ENCODE peak calls at places on chromosomes 4 and X, in seven cellular contexts. Z is esophagus squamous epithelium; R is mammary epithelial cell; T is endodermal cell; C is cardiac muscle cell; M is CD8-positive, alpha-beta T cell; V is IMR-90. Y is an unnamed sample. For H3K4me1 and H3K36me3, the result is how much of the 10 kb centered on the place peaks cover.

GRCh38 chrX:69396916-69397315 is 107.2 kb upstream of the NALF2 start:
- DNase-seq in T (peak), R (no peak), Z (no peak), C (no peak), V (no peak), M (no peak), Y (no peak)

GRCh38 chrX:111352424-111352823 is 59.6 kb downstream of the DCX start:
- DNase-seq in M (no peak), C (peak), R (peak), T (no peak), Z (no peak), V (no peak), Y (no peak)

GRCh38 chrX:11541510-11541909 is 124.2 kb downstream of the ARHGAP6 start:
- DNase-seq in R (no peak), Z (no peak), V (no peak), M (no peak), T (no peak), C (peak), Y (no peak)

GRCh38 chr4:79947386-79947785 is 125.6 kb downstream of the ANTXR2 start:
- DNase-seq in C (no peak), M (no peak), Z (no peak), V (no peak), T (no peak), R (no peak), Y (no peak)

GRCh38 chr4:4323705-4324534 is 33.9 kb downstream of the ZBTB49 start:
- DNase-seq in C (peak), Z (no peak), T (peak), M (no peak), V (peak), R (no peak), Y (no peak)

GRCh38 chr4:149987777-149988410 is 90.4 kb upstream of the DCLK2 start:
- DNase-seq in T (no peak), M (no peak), R (no peak), V (no peak), C (no peak), Z (no peak), Y (no peak)

GRCh38 chr4:5705672-5706310 is 2.6 kb downstream of the EVC2 start:
- DNase-seq in C (peak), V (no peak), Z (no peak), T (no peak), M (no peak), R (no peak), Y (no peak)

GRCh38 chrX:80216086-80216485 is 201.5 kb downstream of the TBX22 start:
- DNase-seq in C (peak), R (peak), T (no peak), Z (no peak), V (no peak), M (no peak), Y (no peak)

GRCh38 chr4:5460106-5460801 is 248.1 kb downstream of the EVC2 start:
- DNase-seq in C (peak), M (no peak), Z (no peak), R (no peak), T (peak), V (peak), Y (no peak)

GRCh38 chrX:130079824-130080406 is 30.4 kb downstream of the ELF4 start:
- DNase-seq in V (peak), R (peak), Z (no peak), T (peak), C (peak), M (peak), Y (peak)

GRCh38 chrX:154051210-154051810 is 31.6 kb upstream of the IRAK1 start:
- DNase-seq in M (peak), R (peak), Z (peak), V (peak), T (peak), C (peak), Y (peak)

GRCh38 chr4:69054578-69055200 is 41.6 kb upstream of the UGT2B7 start:
- DNase-seq in V (peak), R (peak), M (no peak), C (peak), Z (no peak), T (no peak), Y (no peak)

GRCh38 chrX:45011131-45011530 is 138.1 kb downstream of the KDM6A start:
- DNase-seq in M (no peak), V (peak), R (peak), T (no peak), Z (no peak), C (peak), Y (no peak)

DNA sequence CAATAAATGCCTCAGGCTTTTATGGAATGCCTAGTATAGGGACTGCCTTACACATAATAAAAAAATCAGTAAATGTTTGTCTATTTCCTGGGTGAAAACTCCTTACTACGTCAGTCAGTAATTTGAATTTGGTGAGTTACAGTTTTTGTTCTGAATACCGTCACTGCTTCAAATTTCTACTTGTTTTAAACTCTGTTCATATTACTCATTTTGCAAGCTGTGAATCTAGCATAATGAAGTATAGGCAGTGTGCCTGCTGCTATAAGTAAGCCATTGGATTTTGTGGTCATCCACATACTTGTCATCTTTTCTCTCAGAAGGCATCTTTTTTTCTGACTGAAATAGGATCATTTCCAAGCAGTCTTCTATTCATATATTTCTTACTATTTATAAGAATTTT is 43.1 kb downstream of the SYNPO2 start:
- DNase-seq in Z (no peak), M (no peak), R (no peak), C (no peak), T (no peak), V (peak), Y (no peak)
- H3K4me1 ChIP-seq in Z (under half), M (under half), R (under half), C (under half), T (under half), V (under half), Y (under half)

GRCh38 chrX:102517331-102517730 is 792 bp upstream of the TMSB15A start:
- DNase-seq in M (no peak), C (peak), V (peak), T (no peak), Z (no peak), R (peak), Y (no peak)
- TF ChIP-seq CTCF in M (no peak), C (peak), V (peak), T (peak), Z (no peak), R (no peak), Y (no peak)

GRCh38 chr4:18666322-18666721 is 644.8 kb upstream of the LCORL start:
- DNase-seq in R (no peak), Z (no peak), M (no peak), C (no peak), V (no peak), T (no peak), Y (no peak)
- H3K36me3 ChIP-seq in R (under half), Z (under half), M (under half), C (under half), V (under half), T (under half), Y (under half)

GRCh38 chr4:1404573-1405248 is 1.5 kb downstream of the NKX1-1 start:
- DNase-seq in C (no peak), T (peak), V (no peak), Z (no peak), M (no peak), R (no peak), Y (no peak)

GRCh38 chr4:1406416-1406945 is at the start of gene NKX1-1:
- DNase-seq in T (peak), C (no peak), Z (no peak), V (no peak), M (no peak), R (no peak), Y (no peak)

GRCh38 chr4:1406946-1407656 is 859 bp upstream of the NKX1-1 start:
- DNase-seq in T (peak), V (no peak), M (no peak), Z (no peak), R (no peak), C (no peak), Y (no peak)

GRCh38 chr4:1405249-1405635 is 1.0 kb downstream of the NKX1-1 start:
- DNase-seq in R (no peak), V (no peak), T (no peak), M (no peak), Z (no peak), C (no peak), Y (no peak)

GRCh38 chr4:1405636-1406415 is 416 bp downstream of the NKX1-1 start:
- DNase-seq in M (no peak), V (no peak), C (no peak), R (no peak), Z (no peak), T (peak), Y (no peak)
- H3K4me1 ChIP-seq in M (under half), V (under half), C (under half), R (under half), Z (under half), T (under half), Y (under half)

GRCh38 chrX:96182366-96182765 is 502.3 kb upstream of the DIAPH2 start:
- DNase-seq in T (peak), C (peak), V (peak), Z (no peak), M (no peak), R (peak), Y (no peak)
- TF ChIP-seq CTCF in T (peak), C (peak), V (peak), Z (peak), M (no peak), R (peak), Y (no peak)

GRCh38 chr4:41448935-41449334 is 89.0 kb upstream of the LIMCH1 start:
- DNase-seq in C (peak), T (no peak), M (no peak), V (no peak), R (no peak), Z (no peak), Y (peak)
- H3K36me3 ChIP-seq in C (under half), T (under half), M (under half), V (under half), R (under half), Z (under half), Y (under half)

GRCh38 chrX:13092455-13092941 is 48.1 kb upstream of the FAM9C start:
- DNase-seq in V (no peak), C (no peak), Z (peak), M (peak), T (no peak), R (no peak), Y (no peak)
- H3K4me1 ChIP-seq in V (under half), C (under half), Z (under half), M (half or more), T (under half), R (under half), Y (under half)

GRCh38 chrX:53481816-53482485 is 47.8 kb upstream of the HSD17B10 start:
- DNase-seq in M (peak), T (peak), Z (no peak), R (peak), V (peak), C (peak), Y (peak)
- TF ChIP-seq CTCF in M (peak), T (peak), Z (peak), R (peak), V (peak), C (peak), Y (peak)

GRCh38 chr4:3219761-3220481 is 29.0 kb upstream of the MSANTD1 start:
- DNase-seq in C (no peak), V (no peak), M (no peak), R (no peak), Z (no peak), T (no peak), Y (no peak)

GRCh38 chr4:3217266-3217665 is 31.7 kb upstream of the MSANTD1 start:
- DNase-seq in Z (no peak), R (no peak), C (no peak), T (no peak), M (no peak), V (no peak), Y (no peak)

GRCh38 chr4:3215733-3216132 is 33.2 kb upstream of the MSANTD1 start:
- DNase-seq in T (no peak), C (no peak), Z (no peak), V (no peak), M (no peak), R (no peak), Y (no peak)

GRCh38 chr4:3218824-3219760 is 29.9 kb upstream of the MSANTD1 start:
- DNase-seq in Z (no peak), T (no peak), R (no peak), V (no peak), M (no peak), C (no peak), Y (no peak)

GRCh38 chr4:3217771-3218170 is 31.2 kb upstream of the MSANTD1 start:
- DNase-seq in Z (no peak), C (no peak), V (no peak), M (no peak), T (no peak), R (no peak), Y (no peak)
- H3K36me3 ChIP-seq in Z (half or more), C (half or more), V (half or more), M (under half), T (half or more), R (under half), Y (under half)

Y was measured in lung.